ENCODE peak calls at places on chromosomes 6 and 20, in ten cellular contexts. K is activated effector memory CD4-positive, alpha-beta T cell treated with anti-CD3 and anti-CD28 coated beads, Interleukin-2, amount 50 U/mL, for 16 hours; E is pancreas; R is left cardiac atrium; W is type B pancreatic cell; J is GDM1; D is A549; U is substantia nigra; C is bronchial epithelial cell; M is activated naive CD4-positive, alpha-beta T cell treated with Interleukin-2 at 50 U/mL for 16 hours. X is an unnamed sample.

GRCh38 chr20:35560541-35560940 is 18.7 kb downstream of the ERGIC3 start:
- DNase-seq in E (no peak), C (no peak), U (no peak), D (no peak), M (no peak), R (no peak), K (no peak), W (no peak), J (no peak), X (no peak)

GRCh38 chr20:48787861-48788375 is 39.9 kb downstream of the PREX1 start:
- DNase-seq in D (peak; percentile 28), K (no peak), J (peak; percentile 76), M (no peak), W (no peak), R (no peak), C (peak; percentile 15), U (no peak), E (no peak), X (peak; percentile 10)

GRCh38 chr6:167676000-167676665 is 150.6 kb upstream of the AFDN start:
- DNase-seq in D (peak; percentile 42), M (no peak), C (no peak), J (no peak), E (peak; percentile 71), K (no peak), R (peak; percentile 63), W (no peak), U (no peak), X (no peak)

GRCh38 chr6:8219352-8219943 is 117.1 kb upstream of the EEF1E1 start:
- DNase-seq in J (peak; percentile 6), C (peak; percentile 26), K (peak; percentile 64), W (no peak), E (peak; percentile 46), M (peak; percentile 8), U (no peak), R (no peak), D (peak; percentile 27), X (peak; percentile 54)

GRCh38 chr20:41287327-41287726 is 30.2 kb downstream of the ZHX3 start:
- DNase-seq in W (no peak), R (no peak), E (no peak), U (no peak), M (no peak), J (no peak), C (peak; percentile 96), K (no peak), D (no peak), X (no peak)

GRCh38 chr20:51639206-51639832 is 96.8 kb upstream of the NFATC2 start:
- DNase-seq in J (peak; percentile 39), E (peak; percentile 66), K (peak; percentile 85), R (peak; percentile 73), C (peak; percentile 54), W (peak; percentile 82), U (no peak), M (peak; percentile 73), D (peak; percentile 79), X (peak; percentile 21)

GRCh38 chr6:46491789-46492547 is 719 bp upstream of the RCAN2 start:
- DNase-seq in J (peak; percentile 2), W (peak; percentile 67), E (peak; percentile 59), C (peak; percentile 29), K (no peak), U (peak; percentile 13), R (peak; percentile 58), M (peak; percentile 2), D (peak; percentile 14), X (peak; percentile 90)

GRCh38 chr20:33914871-33915270 is 78.8 kb upstream of the RALY start:
- DNase-seq in J (no peak), M (peak; percentile 2), W (no peak), E (no peak), D (peak; percentile 24), C (peak; percentile 77), U (no peak), R (no peak), K (peak; percentile 64), X (no peak)

GRCh38 chr6:106560966-106561740 is 68.1 kb downstream of the RTN4IP1 start:
- DNase-seq in K (no peak), M (no peak), J (no peak), R (no peak), U (no peak), W (no peak), D (no peak), C (peak; percentile 78), E (no peak), X (no peak)

GRCh38 chr6:96841241-96841824 is 4.1 kb upstream of the GPR63 start:
- DNase-seq in C (no peak), E (no peak), J (no peak), W (no peak), R (no peak), K (no peak), D (no peak), U (no peak), M (no peak), X (no peak)

GRCh38 chr6:98477231-98477630 is 357.1 kb upstream of the POU3F2 start:
- DNase-seq in M (no peak), U (no peak), R (no peak), D (no peak), C (no peak), E (no peak), J (no peak), K (no peak), W (no peak), X (no peak)

GRCh38 chr20:31927758-31928157 is 24.1 kb downstream of the PDRG1 start:
- DNase-seq in C (no peak), J (no peak), W (no peak), U (no peak), M (no peak), K (no peak), D (no peak), E (no peak), R (no peak), X (no peak)

GRCh38 chr20:3103369-3104032 is 19.0 kb upstream of the AVP start:
- DNase-seq in U (no peak), M (no peak), D (no peak), J (no peak), C (peak; percentile 65), W (no peak), E (no peak), K (no peak), R (no peak), X (no peak)

GRCh38 chr6:57221936-57222683 is at the start of gene RAB23:
- DNase-seq in U (peak; percentile 51), M (peak; percentile 82), E (peak; percentile 87), J (peak; percentile 86), C (peak; percentile 64), D (peak; percentile 77), W (peak; percentile 93), K (peak; percentile 93), R (peak; percentile 86), X (peak; percentile 90)

GRCh38 chr20:41357424-41358163 is 9.0 kb downstream of the EMILIN3 start:
- DNase-seq in C (no peak), W (no peak), M (no peak), K (no peak), E (no peak), D (no peak), R (no peak), J (no peak), U (no peak), X (no peak)

GRCh38 chr6:113363866-113364265 is 493.3 kb upstream of the MARCKS start:
- DNase-seq in W (no peak), M (no peak), R (no peak), E (no peak), U (no peak), D (no peak), K (no peak), J (no peak), C (peak; percentile 52), X (no peak)

X was measured in midbrain.